ENCODE peak calls at places on chromosomes 5 and 9, in six cellular contexts. R, H, T, F, K and Y are unnamed samples.

GRCh38 chr5:1793301-1793740 is 6.3 kb downstream of the MRPL36 start:
- DNase-seq in T (no peak), H (peak), F (no peak), K (no peak), R (peak), Y (no peak)

GRCh38 chr5:168480601-168481000 is 5.7 kb upstream of the RARS1 start:
- DNase-seq in H (no peak), T (no peak), K (no peak), F (no peak), R (no peak), Y (no peak)

GRCh38 chr5:8773091-8773615 is 772.7 kb downstream of the SEMA5A start:
- DNase-seq in H (peak), K (no peak), F (no peak), R (no peak), T (no peak), Y (peak)

GRCh38 chr5:96702503-96703383 is 40.6 kb downstream of the CAST start:
- DNase-seq in K (peak), H (peak), R (peak), F (peak), T (peak), Y (peak)

GRCh38 chr9:94011134-94011533 is 56.0 kb upstream of the BARX1 start:
- DNase-seq in R (peak), K (no peak), H (no peak), T (no peak), F (no peak), Y (peak)

GRCh38 chr5:169956756-169957155 is 23.5 kb downstream of the INSYN2B start:
- DNase-seq in T (no peak), F (no peak), H (peak), K (no peak), R (peak), Y (no peak)

GRCh38 chr9:95008151-95008771 is 281.8 kb downstream of the AOPEP start:
- DNase-seq in K (no peak), F (no peak), T (no peak), H (peak), R (peak), Y (peak)

GRCh38 chr9:120924698-120925534 is 1.7 kb downstream of the TRAF1 start:
- DNase-seq in F (no peak), R (no peak), T (no peak), H (no peak), K (no peak), Y (peak)

GRCh38 chr9:92558612-92559374 is 23.0 kb upstream of the ECM2 start:
- DNase-seq in F (no peak), R (no peak), T (no peak), H (peak), K (no peak), Y (no peak)

GRCh38 chr9:125758986-125759811 is 12.0 kb downstream of the PBX3 start:
- DNase-seq in T (no peak), H (no peak), F (no peak), K (no peak), R (peak), Y (no peak)